ENCODE peak calls at places on chromosomes 7 and 10, in eight cellular contexts. One of them, this sample, is unnamed.
A peak's percentile ranks its signal among the peaks of the same experiment; 100 is the strongest.

GRCh38 chr7:149850007-149850594 is 11.9 kb downstream of the ZNF862 start:
- DNase-seq in DMS79 treated with DMSO at 0.1 percent for 48 hours: no peak
- DNase-seq in naive thymus-derived CD4-positive, alpha-beta T cell: no peak
- DNase-seq in fibroblast of gingiva: no peak
- DNase-seq in AG10803: no peak
- DNase-seq in mucosa of gallbladder: no peak
- DNase-seq in activated effector memory CD4-positive, alpha-beta T cell treated with anti-CD3 and anti-CD28 coated beads, Interleukin-2, amount 50 U/mL, for 16 hours: no peak
- DNase-seq in CD8-positive, alpha-beta T cell: no peak
- DNase-seq in this sample: no peak

GRCh38 chr7:44636041-44636580 is 29.7 kb downstream of the OGDH start:
- DNase-seq in fibroblast of gingiva: no peak
- DNase-seq in naive thymus-derived CD4-positive, alpha-beta T cell: no peak
- DNase-seq in AG10803: no peak
- DNase-seq in activated effector memory CD4-positive, alpha-beta T cell treated with anti-CD3 and anti-CD28 coated beads, Interleukin-2, amount 50 U/mL, for 16 hours: no peak
- DNase-seq in mucosa of gallbladder: no peak
- DNase-seq in DMS79 treated with DMSO at 0.1 percent for 48 hours: no peak
- DNase-seq in CD8-positive, alpha-beta T cell: no peak
- DNase-seq in this sample: no peak

GRCh38 chr10:28127881-28128280 is 129.0 kb upstream of the ODAD2 start:
- DNase-seq in activated effector memory CD4-positive, alpha-beta T cell treated with anti-CD3 and anti-CD28 coated beads, Interleukin-2, amount 50 U/mL, for 16 hours: no peak
- DNase-seq in CD8-positive, alpha-beta T cell: no peak
- DNase-seq in naive thymus-derived CD4-positive, alpha-beta T cell: no peak
- DNase-seq in DMS79 treated with DMSO at 0.1 percent for 48 hours: no peak
- DNase-seq in mucosa of gallbladder: no peak
- DNase-seq in AG10803: no peak
- DNase-seq in fibroblast of gingiva: no peak
- DNase-seq in this sample: no peak

GRCh38 chr10:70996549-70996948 is 108.2 kb upstream of the PCBD1 start:
- DNase-seq in fibroblast of gingiva: no peak
- DNase-seq in AG10803: no peak
- DNase-seq in mucosa of gallbladder: no peak
- DNase-seq in activated effector memory CD4-positive, alpha-beta T cell treated with anti-CD3 and anti-CD28 coated beads, Interleukin-2, amount 50 U/mL, for 16 hours: peak; percentile 34
- DNase-seq in naive thymus-derived CD4-positive, alpha-beta T cell: no peak
- DNase-seq in DMS79 treated with DMSO at 0.1 percent for 48 hours: no peak
- DNase-seq in CD8-positive, alpha-beta T cell: no peak
- DNase-seq in this sample: no peak

GRCh38 chr7:13920053-13920697 is 69.3 kb downstream of the ETV1 start:
- DNase-seq in AG10803: peak; percentile 99
- DNase-seq in DMS79 treated with DMSO at 0.1 percent for 48 hours: peak; percentile 66
- DNase-seq in naive thymus-derived CD4-positive, alpha-beta T cell: no peak
- DNase-seq in activated effector memory CD4-positive, alpha-beta T cell treated with anti-CD3 and anti-CD28 coated beads, Interleukin-2, amount 50 U/mL, for 16 hours: no peak
- DNase-seq in CD8-positive, alpha-beta T cell: no peak
- DNase-seq in fibroblast of gingiva: peak; percentile 100
- DNase-seq in mucosa of gallbladder: peak; percentile 37
- DNase-seq in this sample: peak; percentile 99

GRCh38 chr10:3761916-3762708 is 22.9 kb downstream of the KLF6 start:
- DNase-seq in activated effector memory CD4-positive, alpha-beta T cell treated with anti-CD3 and anti-CD28 coated beads, Interleukin-2, amount 50 U/mL, for 16 hours: no peak
- DNase-seq in naive thymus-derived CD4-positive, alpha-beta T cell: no peak
- DNase-seq in AG10803: no peak
- DNase-seq in CD8-positive, alpha-beta T cell: no peak
- DNase-seq in DMS79 treated with DMSO at 0.1 percent for 48 hours: no peak
- DNase-seq in mucosa of gallbladder: peak; percentile 14
- DNase-seq in fibroblast of gingiva: no peak
- DNase-seq in this sample: no peak

GRCh38 chr10:132566892-132567291 is 29.3 kb downstream of the INPP5A start:
- DNase-seq in DMS79 treated with DMSO at 0.1 percent for 48 hours: no peak
- DNase-seq in AG10803: no peak
- DNase-seq in naive thymus-derived CD4-positive, alpha-beta T cell: no peak
- DNase-seq in CD8-positive, alpha-beta T cell: no peak
- DNase-seq in fibroblast of gingiva: no peak
- DNase-seq in mucosa of gallbladder: no peak
- DNase-seq in activated effector memory CD4-positive, alpha-beta T cell treated with anti-CD3 and anti-CD28 coated beads, Interleukin-2, amount 50 U/mL, for 16 hours: no peak
- DNase-seq in this sample: no peak

GRCh38 chr7:26653966-26654365 is 210.4 kb downstream of the SKAP2 start:
- DNase-seq in DMS79 treated with DMSO at 0.1 percent for 48 hours: no peak
- DNase-seq in naive thymus-derived CD4-positive, alpha-beta T cell: no peak
- DNase-seq in CD8-positive, alpha-beta T cell: no peak
- DNase-seq in AG10803: peak; percentile 8
- DNase-seq in mucosa of gallbladder: no peak
- DNase-seq in activated effector memory CD4-positive, alpha-beta T cell treated with anti-CD3 and anti-CD28 coated beads, Interleukin-2, amount 50 U/mL, for 16 hours: no peak
- DNase-seq in fibroblast of gingiva: peak; percentile 46
- DNase-seq in this sample: no peak

GRCh38 chr10:78972160-78972946 is 96.4 kb upstream of the ZMIZ1 start:
- DNase-seq in CD8-positive, alpha-beta T cell: no peak
- DNase-seq in activated effector memory CD4-positive, alpha-beta T cell treated with anti-CD3 and anti-CD28 coated beads, Interleukin-2, amount 50 U/mL, for 16 hours: no peak
- DNase-seq in mucosa of gallbladder: peak; percentile 67
- DNase-seq in DMS79 treated with DMSO at 0.1 percent for 48 hours: no peak
- DNase-seq in AG10803: peak; percentile 72
- DNase-seq in fibroblast of gingiva: peak; percentile 88
- DNase-seq in naive thymus-derived CD4-positive, alpha-beta T cell: no peak
- DNase-seq in this sample: no peak

GRCh38 chr10:79405221-79405994 is 40.0 kb downstream of the ZCCHC24 start:
- DNase-seq in fibroblast of gingiva: no peak
- DNase-seq in CD8-positive, alpha-beta T cell: no peak
- DNase-seq in activated effector memory CD4-positive, alpha-beta T cell treated with anti-CD3 and anti-CD28 coated beads, Interleukin-2, amount 50 U/mL, for 16 hours: no peak
- DNase-seq in AG10803: no peak
- DNase-seq in DMS79 treated with DMSO at 0.1 percent for 48 hours: peak; percentile 29
- DNase-seq in mucosa of gallbladder: no peak
- DNase-seq in naive thymus-derived CD4-positive, alpha-beta T cell: no peak
- DNase-seq in this sample: peak; percentile 56

GRCh38 chr10:113099431-113100298 is 149.6 kb downstream of the TCF7L2 start:
- DNase-seq in mucosa of gallbladder: no peak
- DNase-seq in DMS79 treated with DMSO at 0.1 percent for 48 hours: peak; percentile 84
- DNase-seq in naive thymus-derived CD4-positive, alpha-beta T cell: no peak
- DNase-seq in CD8-positive, alpha-beta T cell: no peak
- DNase-seq in fibroblast of gingiva: no peak
- DNase-seq in activated effector memory CD4-positive, alpha-beta T cell treated with anti-CD3 and anti-CD28 coated beads, Interleukin-2, amount 50 U/mL, for 16 hours: no peak
- DNase-seq in AG10803: no peak
- DNase-seq in this sample: peak; percentile 78

GRCh38 chr10:132862485-132863420 is 76.8 kb upstream of the NKX6-2 start:
- DNase-seq in naive thymus-derived CD4-positive, alpha-beta T cell: peak; percentile 5
- DNase-seq in AG10803: no peak
- DNase-seq in activated effector memory CD4-positive, alpha-beta T cell treated with anti-CD3 and anti-CD28 coated beads, Interleukin-2, amount 50 U/mL, for 16 hours: peak; percentile 61
- DNase-seq in DMS79 treated with DMSO at 0.1 percent for 48 hours: no peak
- DNase-seq in mucosa of gallbladder: no peak
- DNase-seq in CD8-positive, alpha-beta T cell: no peak
- DNase-seq in fibroblast of gingiva: no peak
- DNase-seq in this sample: no peak

GRCh38 chr7:70620333-70621055 is 511.4 kb upstream of the GALNT17 start:
- DNase-seq in fibroblast of gingiva: no peak
- DNase-seq in CD8-positive, alpha-beta T cell: no peak
- DNase-seq in activated effector memory CD4-positive, alpha-beta T cell treated with anti-CD3 and anti-CD28 coated beads, Interleukin-2, amount 50 U/mL, for 16 hours: no peak
- DNase-seq in AG10803: no peak
- DNase-seq in DMS79 treated with DMSO at 0.1 percent for 48 hours: no peak
- DNase-seq in naive thymus-derived CD4-positive, alpha-beta T cell: no peak
- DNase-seq in mucosa of gallbladder: no peak
- DNase-seq in this sample: no peak

GRCh38 chr10:96650958-96651357 is 64.1 kb upstream of the TM9SF3 start:
- DNase-seq in CD8-positive, alpha-beta T cell: no peak
- DNase-seq in mucosa of gallbladder: no peak
- DNase-seq in activated effector memory CD4-positive, alpha-beta T cell treated with anti-CD3 and anti-CD28 coated beads, Interleukin-2, amount 50 U/mL, for 16 hours: no peak
- DNase-seq in naive thymus-derived CD4-positive, alpha-beta T cell: no peak
- DNase-seq in fibroblast of gingiva: no peak
- DNase-seq in AG10803: no peak
- DNase-seq in DMS79 treated with DMSO at 0.1 percent for 48 hours: no peak
- DNase-seq in this sample: no peak

GRCh38 chr7:155310425-155311114 is 12.9 kb downstream of the INSIG1 start:
- DNase-seq in CD8-positive, alpha-beta T cell: no peak
- DNase-seq in DMS79 treated with DMSO at 0.1 percent for 48 hours: no peak
- DNase-seq in mucosa of gallbladder: no peak
- DNase-seq in AG10803: no peak
- DNase-seq in naive thymus-derived CD4-positive, alpha-beta T cell: no peak
- DNase-seq in fibroblast of gingiva: no peak
- DNase-seq in activated effector memory CD4-positive, alpha-beta T cell treated with anti-CD3 and anti-CD28 coated beads, Interleukin-2, amount 50 U/mL, for 16 hours: no peak
- DNase-seq in this sample: no peak

GRCh38 chr7:150382123-150382843 is 3.2 kb downstream of the ZNF775 start:
- DNase-seq in DMS79 treated with DMSO at 0.1 percent for 48 hours: no peak
- DNase-seq in naive thymus-derived CD4-positive, alpha-beta T cell: no peak
- DNase-seq in mucosa of gallbladder: no peak
- DNase-seq in CD8-positive, alpha-beta T cell: no peak
- DNase-seq in fibroblast of gingiva: no peak
- DNase-seq in activated effector memory CD4-positive, alpha-beta T cell treated with anti-CD3 and anti-CD28 coated beads, Interleukin-2, amount 50 U/mL, for 16 hours: peak; percentile 57
- DNase-seq in AG10803: no peak
- DNase-seq in this sample: no peak

GRCh38 chr7:149662591-149663095 is 110.7 kb downstream of the ZNF467 start:
- DNase-seq in activated effector memory CD4-positive, alpha-beta T cell treated with anti-CD3 and anti-CD28 coated beads, Interleukin-2, amount 50 U/mL, for 16 hours: peak; percentile 86
- DNase-seq in AG10803: peak; percentile 42
- DNase-seq in DMS79 treated with DMSO at 0.1 percent for 48 hours: no peak
- DNase-seq in naive thymus-derived CD4-positive, alpha-beta T cell: peak; percentile 32
- DNase-seq in fibroblast of gingiva: peak; percentile 42
- DNase-seq in mucosa of gallbladder: peak; percentile 49
- DNase-seq in CD8-positive, alpha-beta T cell: peak; percentile 59
- DNase-seq in this sample: no peak

GRCh38 chr10:113091921-113092320 is 141.9 kb downstream of the TCF7L2 start:
- DNase-seq in fibroblast of gingiva: no peak
- DNase-seq in activated effector memory CD4-positive, alpha-beta T cell treated with anti-CD3 and anti-CD28 coated beads, Interleukin-2, amount 50 U/mL, for 16 hours: no peak
- DNase-seq in DMS79 treated with DMSO at 0.1 percent for 48 hours: no peak
- DNase-seq in CD8-positive, alpha-beta T cell: no peak
- DNase-seq in AG10803: no peak
- DNase-seq in naive thymus-derived CD4-positive, alpha-beta T cell: no peak
- DNase-seq in mucosa of gallbladder: peak; percentile 44
- DNase-seq in this sample: no peak

GRCh38 chr10:103277713-103278299 is 868 bp downstream of the INA start:
- DNase-seq in CD8-positive, alpha-beta T cell: no peak
- DNase-seq in DMS79 treated with DMSO at 0.1 percent for 48 hours: no peak
- DNase-seq in mucosa of gallbladder: no peak
- DNase-seq in activated effector memory CD4-positive, alpha-beta T cell treated with anti-CD3 and anti-CD28 coated beads, Interleukin-2, amount 50 U/mL, for 16 hours: no peak
- DNase-seq in AG10803: no peak
- DNase-seq in fibroblast of gingiva: no peak
- DNase-seq in naive thymus-derived CD4-positive, alpha-beta T cell: no peak
- DNase-seq in this sample: peak; percentile 8

GRCh38 chr10:106571216-106571954 is 593.1 kb downstream of the SORCS1 start:
- DNase-seq in activated effector memory CD4-positive, alpha-beta T cell treated with anti-CD3 and anti-CD28 coated beads, Interleukin-2, amount 50 U/mL, for 16 hours: no peak
- DNase-seq in fibroblast of gingiva: peak; percentile 51
- DNase-seq in naive thymus-derived CD4-positive, alpha-beta T cell: no peak
- DNase-seq in DMS79 treated with DMSO at 0.1 percent for 48 hours: no peak
- DNase-seq in CD8-positive, alpha-beta T cell: no peak
- DNase-seq in mucosa of gallbladder: no peak
- DNase-seq in AG10803: peak; percentile 53
- DNase-seq in this sample: peak; percentile 14

GRCh38 chr7:12444785-12445184 is 41.1 kb upstream of the VWDE start:
- DNase-seq in AG10803: no peak
- DNase-seq in DMS79 treated with DMSO at 0.1 percent for 48 hours: no peak
- DNase-seq in mucosa of gallbladder: no peak
- DNase-seq in activated effector memory CD4-positive, alpha-beta T cell treated with anti-CD3 and anti-CD28 coated beads, Interleukin-2, amount 50 U/mL, for 16 hours: no peak
- DNase-seq in CD8-positive, alpha-beta T cell: no peak
- DNase-seq in fibroblast of gingiva: no peak
- DNase-seq in naive thymus-derived CD4-positive, alpha-beta T cell: no peak
- DNase-seq in this sample: no peak